ENCODE peak calls at places on chromosomes 2 and 18, in six cellular contexts. D is GM12878, C is K562, O is HepG2, W is H1, G is SK-N-SH. S is an unnamed sample.

GRCh38 chr18:49651033-49651432 is 89.2 kb downstream of the LIPG start:
- DNase-seq in C (no peak), O (no peak), W (no peak), D (no peak), G (no peak), S (no peak)

GRCh38 chr18:79964330-79965118 is at the start of gene HSBP1L1:
- DNase-seq in C (no peak), D (no peak), G (peak), O (peak), W (no peak), S (peak)

GRCh38 chr18:23876921-23877320 is 137.6 kb upstream of the TTC39C start:
- DNase-seq in G (no peak), W (no peak), C (no peak), D (no peak), O (no peak), S (no peak)

GRCh38 chr2:65800998-65801397 is 368.6 kb upstream of the SPRED2 start:
- DNase-seq in C (no peak), O (no peak), G (no peak), W (no peak), D (no peak), S (no peak)

GRCh38 chr2:137838255-137839092 is 125.8 kb upstream of the HNMT start:
- DNase-seq in W (no peak), D (no peak), O (peak), C (peak), G (peak), S (peak)

GRCh38 chr18:47817017-47817911 is 113.2 kb downstream of the SMAD2 start:
- DNase-seq in G (no peak), D (no peak), W (no peak), O (no peak), C (no peak), S (no peak)

GRCh38 chr2:85997016-85997970 is 108.4 kb downstream of the POLR1A start:
- DNase-seq in G (no peak), W (no peak), C (peak), O (no peak), D (no peak), S (no peak)

GRCh38 chr2:72943540-72944395 is 26.4 kb downstream of the EMX1 start:
- DNase-seq in W (no peak), D (no peak), G (no peak), C (no peak), O (peak), S (no peak)

GRCh38 chr18:68714707-68715496 is at the start of gene TMX3:
- DNase-seq in W (peak), C (peak), O (peak), D (peak), G (peak), S (peak)

GRCh38 chr2:57981369-57981768 is 65.2 kb upstream of the VRK2 start:
- DNase-seq in O (no peak), C (no peak), G (no peak), W (no peak), D (no peak), S (no peak)

GRCh38 chr2:237732070-237732469 is 66.5 kb upstream of the RBM44 start:
- DNase-seq in C (no peak), G (no peak), W (no peak), D (no peak), O (peak), S (no peak)

GRCh38 chr18:58761241-58761969 is 90.1 kb downstream of the MALT1 start:
- DNase-seq in C (no peak), O (no peak), W (no peak), D (peak), G (no peak), S (no peak)

GRCh38 chr18:27114842-27115241 is 70.3 kb downstream of the CHST9 start:
- DNase-seq in O (no peak), W (no peak), C (no peak), G (no peak), D (no peak), S (no peak)

GRCh38 chr2:171293661-171294060 is 133.0 kb upstream of the TLK1 start:
- DNase-seq in C (no peak), W (no peak), D (no peak), O (no peak), G (no peak), S (no peak)

GRCh38 chr2:113240150-113240914 is 38.4 kb downstream of the PAX8 start:
- DNase-seq in G (peak), D (no peak), O (no peak), C (no peak), W (no peak), S (no peak)

GRCh38 chr2:102082591-102083586 is 59.7 kb upstream of the IL1R1 start:
- DNase-seq in G (no peak), D (peak), C (no peak), O (peak), W (no peak), S (peak)

GRCh38 chr2:222333397-222333796 is 34.6 kb upstream of the PAX3 start:
- DNase-seq in O (no peak), W (no peak), C (no peak), D (no peak), G (no peak), S (no peak)

GRCh38 chr2:165587335-165587938 is 117.9 kb downstream of the CSRNP3 start:
- DNase-seq in O (no peak), W (no peak), D (peak), C (no peak), G (no peak), S (no peak)

GRCh38 chr2:127818794-127819425 is 7.9 kb upstream of the WDR33 start:
- DNase-seq in D (no peak), C (no peak), W (no peak), O (no peak), G (no peak), S (no peak)

GRCh38 chr2:25505630-25506029 is 163.9 kb upstream of the DNMT3A start:
- DNase-seq in C (no peak), G (no peak), W (no peak), O (no peak), D (no peak), S (no peak)

GRCh38 chr18:25282282-25282681 is 69.7 kb downstream of the ZNF521 start:
- DNase-seq in D (no peak), O (no peak), W (no peak), G (no peak), C (no peak), S (no peak)

GRCh38 chr2:111134082-111134481 is 13.4 kb downstream of the BCL2L11 start:
- DNase-seq in D (no peak), C (no peak), W (no peak), G (no peak), O (no peak), S (no peak)

GRCh38 chr2:57543211-57543610 is 503.4 kb upstream of the VRK2 start:
- DNase-seq in G (no peak), C (no peak), O (no peak), D (no peak), W (no peak), S (no peak)

GRCh38 chr2:37768491-37768925 is 97.1 kb upstream of the CDC42EP3 start:
- DNase-seq in O (peak), D (no peak), C (no peak), W (no peak), G (peak), S (no peak)

GRCh38 chr2:30272761-30273573 is 41.6 kb downstream of the LBH start:
- DNase-seq in W (no peak), C (no peak), O (no peak), G (no peak), D (no peak), S (no peak)

GRCh38 chr18:63677490-63678225 is 16.0 kb upstream of the SERPINB3 start:
- DNase-seq in O (no peak), D (no peak), G (no peak), C (no peak), W (no peak), S (peak)

GRCh38 chr18:11163668-11164067 is 14.3 kb upstream of the PIEZO2 start:
- DNase-seq in C (no peak), G (peak), W (no peak), D (no peak), O (no peak), S (no peak)

GRCh38 chr2:216733046-216733445 is 37.7 kb upstream of the IGFBP5 start:
- DNase-seq in D (no peak), G (no peak), C (no peak), O (no peak), W (no peak), S (no peak)

GRCh38 chr2:172849519-172850217 is 114.0 kb downstream of the RAPGEF4 start:
- DNase-seq in W (no peak), C (no peak), G (peak), D (no peak), O (no peak), S (no peak)

GRCh38 chr18:34696681-34697080 is 13.4 kb upstream of the DTNA start:
- DNase-seq in G (no peak), C (no peak), O (peak), W (no peak), D (no peak), S (no peak)

GRCh38 chr18:45166341-45167108 is 448.8 kb upstream of the SLC14A2 start:
- DNase-seq in O (no peak), G (no peak), D (no peak), W (no peak), C (no peak), S (no peak)

GRCh38 chr2:16282511-16282910 is 342.2 kb downstream of the MYCN start:
- DNase-seq in C (no peak), O (no peak), G (no peak), W (no peak), D (no peak), S (no peak)

GRCh38 chr2:237720962-237721361 is 77.6 kb upstream of the RBM44 start:
- DNase-seq in O (no peak), C (no peak), G (no peak), D (no peak), W (no peak), S (no peak)

GRCh38 chr2:66032376-66032775 is 402.5 kb upstream of the MEIS1 start:
- DNase-seq in O (no peak), G (no peak), W (no peak), C (no peak), D (no peak), S (no peak)

GRCh38 chr2:172969609-172970008 is 106.0 kb upstream of the MAP3K20 start:
- DNase-seq in G (no peak), W (no peak), C (no peak), D (no peak), O (no peak), S (no peak)

DNA sequence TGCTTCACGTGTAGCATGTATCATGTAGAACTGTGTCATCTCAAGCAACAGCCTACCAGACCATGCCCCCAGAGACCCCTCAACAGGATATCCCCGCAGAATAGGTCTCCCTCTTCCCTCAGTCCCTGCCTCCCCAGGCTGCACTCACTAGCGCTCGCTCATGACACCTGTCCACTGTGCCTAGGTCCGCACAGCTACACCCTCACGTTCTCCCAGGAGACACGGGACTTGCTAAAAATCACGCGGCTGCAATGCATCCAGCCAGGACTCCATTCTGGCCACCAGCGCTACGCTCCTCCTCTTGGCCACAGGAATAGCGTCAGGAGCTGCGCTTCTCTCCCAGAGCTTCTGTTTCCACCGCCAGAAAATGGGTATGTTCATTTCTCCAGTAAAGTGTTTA is 2.5 kb downstream of the PXDN start:
- DNase-seq in C (no peak), O (no peak), G (no peak), W (no peak), D (no peak), S (no peak)
- TF ChIP-seq CTCF in C (no peak), O (no peak), G (no peak), W (no peak), D (no peak), S (no peak)

GRCh38 chr2:204892506-204893255 is 347.4 kb downstream of the PARD3B start:
- DNase-seq in O (no peak), C (no peak), G (no peak), W (no peak), D (no peak), S (no peak)
- TF ChIP-seq GABPA in O (no peak), C (no peak), G (no peak), W (no peak), D (no peak), S (no peak)

DNA sequence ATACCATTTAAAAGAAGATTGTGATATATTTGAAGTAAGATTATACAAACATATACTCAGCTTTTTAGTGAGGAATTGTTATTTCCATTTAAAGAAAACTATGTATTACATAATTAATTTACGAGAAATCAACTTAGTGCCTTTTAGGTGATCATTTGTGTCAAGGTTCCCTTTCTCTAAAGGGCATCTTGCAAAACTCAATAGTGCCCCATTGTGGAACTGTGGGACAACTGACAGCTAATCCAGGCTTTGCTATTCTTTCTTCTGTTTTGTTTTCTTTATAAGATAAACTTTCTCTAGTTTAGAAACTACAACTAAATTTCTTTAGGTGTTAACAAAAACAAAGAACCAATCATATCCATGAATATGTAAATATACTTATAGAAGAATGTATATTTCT is 24.3 kb upstream of the VIT start:
- DNase-seq in C (no peak), W (no peak), D (no peak), O (peak), G (no peak), S (no peak)
- TF ChIP-seq CTCF in C (peak), W (peak), D (peak), O (peak), G (peak), S (peak)

DNA sequence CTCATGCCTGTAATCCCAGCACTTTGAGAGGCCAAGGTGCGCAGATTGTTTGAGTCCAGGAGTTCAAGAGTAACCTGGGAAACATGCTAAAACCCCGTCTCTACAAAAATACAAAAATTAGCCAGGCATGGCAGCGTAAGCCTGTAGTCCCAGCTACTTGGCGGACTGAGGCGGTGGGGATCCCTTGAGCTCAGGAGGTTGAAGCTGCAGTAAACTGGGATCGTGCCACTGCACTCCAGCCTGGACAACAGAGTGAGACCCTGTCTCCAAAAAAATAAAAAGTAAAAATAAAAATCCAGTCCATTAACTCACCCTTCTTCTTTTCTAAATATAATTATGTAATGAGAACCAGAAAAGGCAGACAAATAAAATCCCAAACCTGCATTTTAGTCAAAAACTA is 8.2 kb downstream of the BAZ2B start:
- DNase-seq in D (no peak), C (no peak), O (no peak), G (no peak), W (no peak), S (no peak)
- TF ChIP-seq GABPA in D (no peak), C (no peak), O (no peak), G (no peak), W (no peak), S (no peak)